ENCODE peak calls at places on chromosome 10, in five cellular contexts. One of them, this sample, is unnamed.
A peak's percentile ranks its signal among the peaks of the same experiment; 100 is the strongest.

GRCh38 chr10:97024181-97025073 is 161.3 kb downstream of the SLIT1 start:
- DNase-seq in thoracic aorta: no peak
- DNase-seq in NCI-H1417: no peak
- DNase-seq in H54: peak; percentile 85
- DNase-seq in foreskin fibroblast: peak; percentile 72
- DNase-seq in this sample: no peak

GRCh38 chr10:44788820-44789167 is 122.3 kb upstream of the TMEM72 start:
- DNase-seq in thoracic aorta: no peak
- DNase-seq in NCI-H1417: no peak
- DNase-seq in H54: no peak
- DNase-seq in foreskin fibroblast: no peak
- DNase-seq in this sample: no peak

GRCh38 chr10:122565766-122566206 is 5.2 kb downstream of the DMBT1 start:
- DNase-seq in thoracic aorta: peak; percentile 28
- DNase-seq in NCI-H1417: peak; percentile 70
- DNase-seq in H54: peak; percentile 33
- DNase-seq in foreskin fibroblast: peak; percentile 72
- DNase-seq in this sample: peak; percentile 87

GRCh38 chr10:28094121-28094520 is 95.2 kb upstream of the ODAD2 start:
- DNase-seq in thoracic aorta: no peak
- DNase-seq in NCI-H1417: no peak
- DNase-seq in H54: no peak
- DNase-seq in foreskin fibroblast: no peak
- DNase-seq in this sample: no peak

GRCh38 chr10:102523250-102524029 is 19.7 kb downstream of the SUFU start:
- DNase-seq in thoracic aorta: no peak
- DNase-seq in NCI-H1417: no peak
- DNase-seq in H54: peak; percentile 29
- DNase-seq in foreskin fibroblast: peak; percentile 67
- DNase-seq in this sample: no peak

GRCh38 chr10:103493362-103493871 is at the start of gene NEURL1:
- DNase-seq in thoracic aorta: no peak
- DNase-seq in NCI-H1417: peak; percentile 47
- DNase-seq in H54: no peak
- DNase-seq in foreskin fibroblast: no peak
- DNase-seq in this sample: no peak

GRCh38 chr10:42551582-42552187 is 86.7 kb downstream of the ZNF33B start:
- DNase-seq in thoracic aorta: no peak
- DNase-seq in NCI-H1417: no peak
- DNase-seq in H54: no peak
- DNase-seq in foreskin fibroblast: peak; percentile 1
- DNase-seq in this sample: peak; percentile 3

GRCh38 chr10:111076191-111076681 is 593 bp upstream of the ADRA2A start:
- DNase-seq in thoracic aorta: no peak
- DNase-seq in NCI-H1417: peak; percentile 57
- DNase-seq in H54: peak; percentile 82
- DNase-seq in foreskin fibroblast: peak; percentile 33
- DNase-seq in this sample: peak; percentile 25

GRCh38 chr10:89241491-89242339 is 9.9 kb downstream of the LIPA start:
- DNase-seq in thoracic aorta: no peak
- DNase-seq in NCI-H1417: no peak
- DNase-seq in H54: no peak
- DNase-seq in foreskin fibroblast: peak; percentile 51
- DNase-seq in this sample: no peak

GRCh38 chr10:71213127-71213616 is 802 bp downstream of the UNC5B start:
- DNase-seq in thoracic aorta: no peak
- DNase-seq in NCI-H1417: peak; percentile 43
- DNase-seq in H54: peak; percentile 67
- DNase-seq in foreskin fibroblast: peak; percentile 73
- DNase-seq in this sample: peak; percentile 48

This sample was measured in globus pallidus.